ENCODE peak calls at places on chromosomes 12 and 14, in nine cellular contexts. L is NCI-H2081; Z is CD8-positive, alpha-beta T cell; X is stimulated activated CD8-positive, alpha-beta memory T cell treated with anti-CD3 and anti-CD28 coated beads, Interleukin-4, amount 100 ng/mL, for 48 hours; B is KBM-7; T is iris pigment epithelial cell; J is SK-MEL-5; A is NCI-H2029 treated with DMSO at 0.1 percent for 48 hours; O is HT1080. I is an unnamed sample.

GRCh38 chr14:68890173-68890931 is 88.8 kb downstream of the ACTN1 start:
- DNase-seq in L (no peak), Z (no peak), X (no peak), B (no peak), T (no peak), J (no peak), A (no peak), O (no peak), I (no peak)

GRCh38 chr12:58575281-58575680 is 345.0 kb downstream of the LRIG3 start:
- DNase-seq in L (no peak), Z (no peak), X (no peak), B (peak), T (peak), J (no peak), A (no peak), O (peak), I (no peak)

GRCh38 chr14:91254456-91254855 is 10.0 kb upstream of the GPR68 start:
- DNase-seq in L (no peak), Z (peak), X (no peak), B (no peak), T (no peak), J (no peak), A (no peak), O (no peak), I (no peak)

GRCh38 chr12:6960291-6961277 is 9.4 kb downstream of the PTPN6 start:
- DNase-seq in L (no peak), Z (no peak), X (peak), B (peak), T (peak), J (peak), A (no peak), O (peak), I (no peak)

GRCh38 chr14:84785997-84786396 is 743.9 kb upstream of the FLRT2 start:
- DNase-seq in L (no peak), Z (no peak), X (no peak), B (no peak), T (peak), J (no peak), A (no peak), O (no peak), I (no peak)

GRCh38 chr12:109952160-109952858 is 43.9 kb downstream of the GIT2 start:
- DNase-seq in L (no peak), Z (no peak), X (no peak), B (no peak), T (no peak), J (no peak), A (no peak), O (no peak), I (no peak)

GRCh38 chr14:60510254-60510975 is 1.5 kb downstream of the SIX6 start:
- DNase-seq in L (no peak), Z (no peak), X (no peak), B (no peak), T (no peak), J (no peak), A (no peak), O (no peak), I (no peak)

GRCh38 chr12:71548906-71549305 is 109.3 kb downstream of the LGR5 start:
- DNase-seq in L (no peak), Z (no peak), X (no peak), B (no peak), T (peak), J (no peak), A (no peak), O (no peak), I (no peak)

GRCh38 chr12:26523708-26524150 is 309.3 kb downstream of the ITPR2 start:
- DNase-seq in L (peak), Z (no peak), X (no peak), B (peak), T (peak), J (peak), A (peak), O (no peak), I (peak)

GRCh38 chr14:92412912-92413311 is 89.9 kb downstream of the SLC24A4 start:
- DNase-seq in L (no peak), Z (no peak), X (no peak), B (no peak), T (no peak), J (no peak), A (no peak), O (no peak), I (peak)

GRCh38 chr14:96861568-96862310 is 64.6 kb downstream of the VRK1 start:
- DNase-seq in L (no peak), Z (no peak), X (no peak), B (no peak), T (no peak), J (no peak), A (no peak), O (no peak), I (no peak)

GRCh38 chr14:31692376-31692781 is 131.2 kb downstream of the NUBPL start:
- DNase-seq in L (peak), Z (no peak), X (no peak), B (no peak), T (peak), J (no peak), A (no peak), O (no peak), I (no peak)

GRCh38 chr12:115433014-115433634 is 749.1 kb upstream of the TBX3 start:
- DNase-seq in L (no peak), Z (no peak), X (no peak), B (no peak), T (no peak), J (peak), A (no peak), O (no peak), I (no peak)

GRCh38 chr12:3263939-3264699 is 186.9 kb downstream of the TSPAN9 start:
- DNase-seq in L (no peak), Z (no peak), X (no peak), B (no peak), T (no peak), J (no peak), A (no peak), O (no peak), I (no peak)

GRCh38 chr12:12946686-12947355 is 5.1 kb downstream of the GPRC5D start:
- DNase-seq in L (no peak), Z (no peak), X (no peak), B (no peak), T (no peak), J (peak), A (no peak), O (peak), I (no peak)

GRCh38 chr12:32171211-32171610 is 64.6 kb downstream of the BICD1 start:
- DNase-seq in L (no peak), Z (no peak), X (no peak), B (no peak), T (no peak), J (no peak), A (no peak), O (no peak), I (no peak)